ENCODE peak calls at places on chromosome 13, in seven cellular contexts. Y is body of pancreas; P is right cardiac atrium; O is A549; L is MM.1S; W is heart right ventricle; B is CD8-positive, alpha-beta memory T cell. E is an unnamed sample.

GRCh38 chr13:35884211-35884610 is 247.0 kb downstream of the DCLK1 start:
- DNase-seq in Y (no peak), P (no peak), O (no peak), L (peak; percentile 7), W (no peak), B (no peak), E (no peak)

GRCh38 chr13:44191103-44191502 is 182.5 kb upstream of the SERP2 start:
- DNase-seq in Y (no peak), P (no peak), O (no peak), L (no peak), W (no peak), B (no peak), E (no peak)

GRCh38 chr13:60482012-60482411 is 85.0 kb downstream of the TDRD3 start:
- DNase-seq in Y (no peak), P (no peak), O (no peak), L (no peak), W (no peak), B (no peak), E (no peak)

GRCh38 chr13:85654227-85654626 is 145.0 kb downstream of the SLITRK6 start:
- DNase-seq in Y (no peak), P (no peak), O (no peak), L (no peak), W (no peak), B (no peak), E (no peak)

GRCh38 chr13:98657506-98658085 is 80.7 kb upstream of the STK24 start:
- DNase-seq in Y (no peak), P (no peak), O (no peak), L (no peak), W (no peak), B (no peak), E (no peak)

GRCh38 chr13:108276060-108276459 is 6.5 kb downstream of the TNFSF13B start:
- DNase-seq in Y (no peak), P (peak; percentile 92), O (no peak), L (no peak), W (peak; percentile 14), B (no peak), E (no peak)

GRCh38 chr13:75120071-75120470 is 361.9 kb downstream of the TBC1D4 start:
- DNase-seq in Y (no peak), P (no peak), O (no peak), L (no peak), W (no peak), B (no peak), E (no peak)

GRCh38 chr13:58085819-58086218 is 454.3 kb downstream of the PCDH17 start:
- DNase-seq in Y (no peak), P (no peak), O (no peak), L (peak; percentile 63), W (no peak), B (no peak), E (no peak)

GRCh38 chr13:59950201-59950730 is 213.5 kb downstream of the DIAPH3 start:
- DNase-seq in Y (no peak), P (no peak), O (no peak), L (no peak), W (no peak), B (no peak), E (no peak)

GRCh38 chr13:20353973-20354372 is 121.9 kb upstream of the GJB6 start:
- DNase-seq in Y (no peak), P (no peak), O (no peak), L (no peak), W (no peak), B (no peak), E (no peak)

GRCh38 chr13:95800455-95800854 is 123.5 kb downstream of the DNAJC3 start:
- DNase-seq in Y (no peak), P (no peak), O (no peak), L (no peak), W (no peak), B (no peak), E (no peak)

GRCh38 chr13:95676100-95676774 is 702 bp upstream of the DNAJC3 start:
- DNase-seq in Y (peak; percentile 45), P (no peak), O (peak; percentile 34), L (peak; percentile 32), W (peak; percentile 10), B (peak; percentile 54), E (peak; percentile 4)

GRCh38 chr13:35723820-35724219 is 247.3 kb upstream of the MAB21L1 start:
- DNase-seq in Y (no peak), P (peak; percentile 72), O (no peak), L (no peak), W (peak; percentile 48), B (no peak), E (no peak)

GRCh38 chr13:72390909-72391308 is 336.5 kb downstream of the MZT1 start:
- DNase-seq in Y (no peak), P (no peak), O (no peak), L (no peak), W (no peak), B (no peak), E (no peak)

GRCh38 chr13:60617863-60618733 is 221.1 kb downstream of the TDRD3 start:
- DNase-seq in Y (no peak), P (no peak), O (peak; percentile 10), L (no peak), W (no peak), B (no peak), E (no peak)

GRCh38 chr13:24150613-24151012 is 9.9 kb upstream of the SPATA13 start:
- DNase-seq in Y (no peak), P (no peak), O (no peak), L (no peak), W (no peak), B (no peak), E (no peak)

GRCh38 chr13:99847318-99847750 is 124.2 kb downstream of the ZIC5 start:
- DNase-seq in Y (no peak), P (no peak), O (no peak), L (no peak), W (no peak), B (no peak), E (no peak)

GRCh38 chr13:26551255-26551654 is 6.2 kb upstream of the WASF3 start:
- DNase-seq in Y (no peak), P (no peak), O (no peak), L (no peak), W (no peak), B (no peak), E (no peak)

GRCh38 chr13:88339271-88339741 is 668.1 kb downstream of the SLITRK5 start:
- DNase-seq in Y (no peak), P (peak; percentile 20), O (no peak), L (no peak), W (no peak), B (no peak), E (no peak)

DNA sequence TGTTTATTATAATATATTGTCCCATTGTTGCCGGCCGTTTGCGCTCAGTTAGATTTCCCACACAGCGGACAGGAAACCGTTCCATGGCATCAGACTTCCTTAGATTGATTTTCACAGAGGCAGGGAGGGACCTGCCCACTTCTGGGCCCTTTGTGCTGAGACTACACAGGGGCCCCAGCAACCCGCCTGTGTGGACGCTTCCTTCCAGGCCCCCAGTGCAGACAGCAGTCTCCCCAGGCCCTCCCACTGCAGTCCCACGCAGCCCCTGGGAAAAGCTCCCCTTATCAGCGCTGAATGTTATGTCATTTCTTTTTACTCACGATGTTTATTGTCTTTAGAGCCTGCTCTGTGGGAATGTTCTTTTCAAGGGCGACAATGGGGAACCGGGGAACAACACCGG is 351.7 kb upstream of the ARGLU1 start:
- DNase-seq in Y (no peak), P (peak; percentile 87), O (no peak), L (no peak), W (peak; percentile 82), B (no peak), E (no peak)
- H3K4me3 ChIP-seq in Y (no peak overlapping the region), P (no peak overlapping the region), O (no peak overlapping the region), L (no peak overlapping the region), W (no peak overlapping the region), B (no peak overlapping the region), E (no peak overlapping the region)

GRCh38 chr13:114115796-114116195 is 16.6 kb downstream of the RASA3 start:
- DNase-seq in Y (no peak), P (no peak), O (no peak), L (no peak), W (peak; percentile 2), B (peak; percentile 42), E (no peak)

GRCh38 chr13:114115191-114115671 is 17.2 kb downstream of the RASA3 start:
- DNase-seq in Y (no peak), P (peak; percentile 79), O (peak; percentile 61), L (no peak), W (peak; percentile 17), B (peak; percentile 46), E (no peak)

GRCh38 chr13:114118086-114118762 is 14.2 kb downstream of the RASA3 start:
- DNase-seq in Y (no peak), P (no peak), O (peak; percentile 56), L (no peak), W (no peak), B (no peak), E (no peak)

GRCh38 chr13:114118763-114119123 is 13.7 kb downstream of the RASA3 start:
- DNase-seq in Y (peak; percentile 63), P (no peak), O (no peak), L (no peak), W (no peak), B (no peak), E (no peak)

GRCh38 chr13:114116734-114117133 is 15.7 kb downstream of the RASA3 start:
- DNase-seq in Y (no peak), P (no peak), O (no peak), L (no peak), W (no peak), B (peak; percentile 7), E (no peak)
- H3K4me1 ChIP-seq in Y (peaks cover 26% of the 10 kb centered on the region), P (no peaks in the 10 kb centered on the region), O (peaks cover 33% of the 10 kb centered on the region), L (peaks cover 8% of the 10 kb centered on the region), W (peaks cover 44% of the 10 kb centered on the region), B (peaks cover 76% of the 10 kb centered on the region), E (peaks cover 74% of the 10 kb centered on the region)

DNA sequence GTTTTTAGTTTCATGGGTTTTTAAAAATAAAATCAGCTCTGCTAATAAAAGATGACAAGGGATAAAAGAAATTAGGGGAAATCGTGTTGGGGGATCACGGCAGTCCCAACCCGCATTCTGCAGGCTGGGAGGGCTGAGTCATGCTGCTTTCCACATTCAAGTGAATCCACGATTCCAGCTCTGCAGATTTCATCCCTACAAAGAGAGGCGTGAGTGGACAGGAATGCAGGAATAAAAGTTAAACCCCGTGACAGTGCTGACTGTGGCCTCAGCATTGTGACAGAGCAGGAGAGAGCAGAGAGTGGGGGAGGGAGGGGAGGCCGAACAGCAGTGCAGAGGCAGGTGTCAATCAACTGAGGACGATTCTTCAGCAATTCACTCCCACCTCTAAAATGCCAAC is 66.5 kb upstream of the RAP2A start:
- DNase-seq in Y (no peak), P (no peak), O (no peak), L (no peak), W (no peak), B (no peak), E (no peak)
- H3K4me3 ChIP-seq in Y (no peak overlapping the region), P (no peak overlapping the region), O (no peak overlapping the region), L (no peak overlapping the region), W (no peak overlapping the region), B (no peak overlapping the region), E (no peak overlapping the region)

DNA sequence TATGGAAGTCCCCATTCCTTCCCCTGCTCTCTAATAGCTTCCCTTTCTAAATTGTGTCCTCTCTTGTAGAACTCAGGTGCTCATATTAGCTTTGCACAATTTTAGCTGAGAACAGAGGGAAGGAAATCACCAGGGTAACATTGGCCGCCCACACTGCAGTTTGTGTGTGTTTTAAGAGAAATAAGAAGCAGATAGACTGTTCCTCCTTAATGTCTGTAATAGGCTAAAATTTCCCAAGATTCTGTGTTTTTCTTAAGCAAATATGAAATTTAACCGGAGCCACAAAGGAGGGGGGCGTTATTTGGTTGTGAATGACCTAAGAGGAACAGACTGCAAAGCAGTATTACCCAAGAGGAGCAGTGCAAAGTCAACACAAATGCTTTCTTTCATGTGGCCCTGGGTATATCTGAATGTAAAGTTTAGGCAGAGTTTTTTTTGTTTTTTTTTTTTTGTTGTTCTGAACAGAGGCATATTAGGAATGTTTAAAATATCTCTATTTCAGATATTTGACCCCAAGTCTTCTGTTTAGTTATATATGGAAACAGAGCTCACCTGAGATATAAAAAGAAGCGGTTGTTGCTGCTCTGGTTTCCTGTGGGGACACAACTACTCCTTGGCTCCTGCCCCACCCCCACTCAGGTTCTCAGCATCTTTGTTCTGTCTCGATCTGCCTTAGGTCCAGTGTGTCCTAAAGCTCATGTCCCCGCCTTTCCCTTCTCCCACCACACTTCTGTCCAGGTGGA is 220.5 kb downstream of the RFC3 start:
- DNase-seq in Y (no peak), P (no peak), O (no peak), L (peak; percentile 60), W (no peak), B (no peak), E (no peak)
- H3K4me1 ChIP-seq in Y (no peaks in the 10 kb centered on the region), P (no peaks in the 10 kb centered on the region), O (peaks cover 15% of the 10 kb centered on the region), L (peaks cover 17% of the 10 kb centered on the region), W (no peaks in the 10 kb centered on the region), B (no peaks in the 10 kb centered on the region), E (no peaks in the 10 kb centered on the region)